ENCODE peak calls at places on chromosomes 3 and 15, in four cellular contexts. N is fibroblast of lung, U is upper lobe of left lung, C is Panc1. P is an unnamed sample. For H3K9me3, the result is how much of the 10 kb centered on the place peaks cover.

GRCh38 chr15:81752149-81752942 is 293.5 kb downstream of the MEX3B start:
- DNase-seq in N (peak), U (no peak), C (no peak), P (no peak)

GRCh38 chr3:12440927-12441326 is 43.4 kb upstream of the TSEN2 start:
- DNase-seq in N (peak), U (no peak), C (no peak), P (no peak)

GRCh38 chr15:78067328-78068241 is 9.9 kb downstream of the TBC1D2B start:
- DNase-seq in N (no peak), U (no peak), C (no peak), P (no peak)

GRCh38 chr3:119352235-119352634 is 58.1 kb downstream of the ARHGAP31 start:
- DNase-seq in N (no peak), U (no peak), C (no peak), P (no peak)

GRCh38 chr15:52071570-52071969 is 41.0 kb downstream of the BCL2L10 start:
- DNase-seq in N (no peak), U (peak), C (no peak), P (no peak)

GRCh38 chr3:115698851-115699535 is 75.7 kb downstream of the GAP43 start:
- DNase-seq in N (no peak), U (no peak), C (no peak), P (no peak)

GRCh38 chr3:14235896-14236295 is 57.3 kb downstream of the LSM3 start:
- DNase-seq in N (peak), U (peak), C (no peak), P (peak)

GRCh38 chr3:129829640-129830039 is 63.9 kb downstream of the TMCC1 start:
- DNase-seq in N (peak), U (peak), C (peak), P (no peak)

GRCh38 chr15:33451385-33451784 is 140.6 kb downstream of the RYR3 start:
- DNase-seq in N (no peak), U (no peak), C (no peak), P (no peak)

GRCh38 chr3:30970183-30970582 is 75.7 kb upstream of the GADL1 start:
- DNase-seq in N (no peak), U (no peak), C (no peak), P (no peak)

GRCh38 chr3:101687142-101687931 is 819 bp upstream of the RPL24 start:
- DNase-seq in N (no peak), U (no peak), C (no peak), P (no peak)

GRCh38 chr3:189566550-189566949 is 64.6 kb upstream of the TP63 start:
- DNase-seq in N (no peak), U (no peak), C (no peak), P (no peak)

GRCh38 chr3:47985376-47985775 is 30.8 kb downstream of the MAP4 start:
- DNase-seq in N (no peak), U (no peak), C (no peak), P (no peak)

GRCh38 chr3:15266510-15267376 is 60.7 kb downstream of the CAPN7 start:
- DNase-seq in N (no peak), U (no peak), C (no peak), P (no peak)

GRCh38 chr15:92930776-92931175 is 30.7 kb downstream of the CHD2 start:
- DNase-seq in N (peak), U (no peak), C (no peak), P (no peak)

GRCh38 chr3:58190291-58190690 is 20.5 kb downstream of the DNASE1L3 start:
- DNase-seq in N (no peak), U (no peak), C (no peak), P (no peak)

GRCh38 chr3:14922863-14923262 is 24.5 kb upstream of the NR2C2 start:
- DNase-seq in N (no peak), U (no peak), C (no peak), P (peak)

GRCh38 chr15:43648649-43649429 is at the start of gene CATSPER2:
- DNase-seq in N (no peak), U (no peak), C (no peak), P (no peak)

GRCh38 chr15:71821547-71822129 is 11.3 kb downstream of the NR2E3 start:
- DNase-seq in N (no peak), U (no peak), C (no peak), P (no peak)

GRCh38 chr15:71823801-71824200 is 13.4 kb downstream of the NR2E3 start:
- DNase-seq in N (no peak), U (no peak), C (no peak), P (no peak)

GRCh38 chr15:71817351-71817750 is 7.0 kb downstream of the NR2E3 start:
- DNase-seq in N (no peak), U (no peak), C (no peak), P (no peak)

GRCh38 chr15:71822890-71823289 is 12.5 kb downstream of the NR2E3 start:
- DNase-seq in N (no peak), U (no peak), C (no peak), P (no peak)

GRCh38 chr15:71820127-71820526 is 9.8 kb downstream of the NR2E3 start:
- DNase-seq in N (no peak), U (no peak), C (no peak), P (no peak)
- H3K9me3 ChIP-seq in N (under half), U (under half), C (under half), P (under half)

DNA sequence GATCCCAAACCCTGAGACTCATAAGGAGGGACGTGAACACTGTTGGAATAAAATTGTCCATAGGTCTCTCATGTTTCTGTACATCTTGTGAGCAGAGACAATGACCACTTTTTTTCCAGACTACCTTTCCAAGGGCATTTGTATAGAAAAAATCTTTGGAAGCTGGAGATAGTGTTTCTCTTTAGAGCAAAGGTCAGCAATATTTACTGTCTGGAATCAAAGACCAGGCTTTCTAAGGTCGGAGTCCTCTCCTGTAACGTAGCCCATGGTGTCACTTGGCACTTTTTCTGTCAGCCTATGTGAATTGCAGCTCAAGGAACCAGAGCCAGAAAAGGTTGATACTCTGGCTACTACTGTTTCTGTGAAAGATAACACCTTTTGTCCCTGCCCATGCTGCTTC is 578.2 kb downstream of the GRM7 start:
- DNase-seq in N (no peak), U (no peak), C (no peak), P (no peak)
- H3K9me3 ChIP-seq in N (under half), U (under half), C (under half), P (under half)

DNA sequence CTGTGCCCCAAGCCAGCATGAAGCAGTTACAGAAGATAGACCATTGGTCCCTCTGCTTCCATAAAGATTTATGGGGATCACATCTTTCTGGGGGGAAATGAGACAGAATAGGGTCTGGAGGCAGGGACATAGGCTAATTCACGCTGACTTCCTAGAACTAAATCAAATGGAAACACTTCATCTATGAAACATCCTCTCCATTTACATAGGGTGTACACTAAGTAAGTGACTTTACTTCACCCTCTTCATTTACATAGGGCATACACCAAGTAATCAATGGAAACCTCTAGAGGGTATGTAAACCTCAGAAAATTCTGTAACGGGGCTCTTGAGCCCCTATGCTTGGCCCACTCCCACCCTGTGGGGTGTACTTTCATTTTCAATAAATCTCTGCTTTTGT is 10.1 kb downstream of the LINS1 start:
- DNase-seq in N (no peak), U (no peak), C (no peak), P (no peak)
- H3K9me3 ChIP-seq in N (under half), U (under half), C (under half), P (under half)

GRCh38 chr15:95931619-95932018 is 398.9 kb upstream of the NR2F2 start:
- DNase-seq in N (no peak), U (no peak), C (no peak), P (no peak)

GRCh38 chr15:95932141-95932540 is 398.4 kb upstream of the NR2F2 start:
- DNase-seq in N (no peak), U (no peak), C (no peak), P (no peak)

GRCh38 chr15:95932676-95933075 is 397.8 kb upstream of the NR2F2 start:
- DNase-seq in N (no peak), U (no peak), C (no peak), P (no peak)

GRCh38 chr15:95928822-95929221 is 401.7 kb upstream of the NR2F2 start:
- DNase-seq in N (no peak), U (no peak), C (no peak), P (no peak)

DNA sequence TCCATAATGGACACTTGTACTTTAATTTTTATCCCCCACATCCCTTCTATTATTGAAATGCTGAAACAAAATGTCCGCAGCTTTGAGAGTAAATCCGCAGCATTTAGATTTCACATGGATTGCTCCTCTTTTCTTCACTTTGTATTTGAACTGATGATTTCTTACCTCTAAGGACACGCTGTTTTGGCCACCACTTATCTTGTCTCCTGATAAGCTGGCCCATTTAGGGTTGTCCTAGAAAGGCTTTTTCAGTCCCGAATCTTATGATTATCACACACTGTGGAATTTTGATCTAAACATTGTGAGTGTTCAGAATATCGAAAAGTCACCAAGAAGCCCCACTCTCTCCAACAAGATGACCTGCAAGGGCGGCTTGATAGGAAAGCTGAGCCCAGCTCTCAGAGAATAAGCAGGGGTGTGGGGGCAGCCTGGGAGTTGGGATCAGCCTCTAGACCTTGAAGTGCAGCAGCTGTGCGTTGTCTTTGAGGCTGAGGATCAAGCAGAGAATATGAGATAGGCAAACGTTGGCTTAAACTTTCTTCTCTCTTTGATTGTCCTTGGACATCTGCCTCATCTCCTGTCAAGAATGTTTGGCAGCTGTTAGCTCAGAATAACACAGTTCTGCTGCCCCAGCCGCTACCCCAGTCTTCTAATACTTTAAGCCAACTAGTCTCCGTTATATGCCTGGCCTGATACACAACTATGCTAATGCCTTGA is 399.7 kb upstream of the NR2F2 start:
- DNase-seq in N (no peak), U (no peak), C (no peak), P (no peak)
- H3K9me3 ChIP-seq in N (under half), U (under half), C (under half), P (under half)

GRCh38 chr15:95929232-95929846 is 401.2 kb upstream of the NR2F2 start:
- DNase-seq in N (peak), U (no peak), C (no peak), P (no peak)
- H3K9me3 ChIP-seq in N (under half), U (under half), C (under half), P (under half)

GRCh38 chr3:177381070-177381469 is 183.8 kb upstream of the TBL1XR1 start:
- DNase-seq in N (no peak), U (no peak), C (no peak), P (no peak)
- H3K9me3 ChIP-seq in N (under half), U (under half), C (under half), P (under half)

DNA sequence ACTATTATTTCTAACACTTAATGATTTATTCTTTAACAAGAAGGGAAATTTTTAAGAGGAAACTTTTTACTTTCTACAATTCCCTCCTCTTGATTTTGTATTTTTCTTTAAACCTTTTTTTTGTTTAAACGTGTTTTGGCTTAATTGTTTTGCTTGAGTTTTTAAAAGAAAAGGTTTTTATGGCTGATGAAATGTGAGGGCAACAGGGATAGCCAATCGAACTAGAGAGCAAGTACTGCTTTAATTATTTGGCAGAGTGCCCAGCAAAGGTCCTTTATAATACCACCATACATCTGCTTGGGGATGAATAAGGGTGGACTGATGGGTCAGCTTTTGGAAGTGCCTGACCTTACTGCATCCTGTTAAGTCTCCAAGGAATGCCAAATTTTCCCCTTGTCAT is 19.6 kb upstream of the MTHFS start:
- DNase-seq in N (peak), U (no peak), C (no peak), P (no peak)
- H3K9me3 ChIP-seq in N (under half), U (half or more), C (half or more), P (under half)

DNA sequence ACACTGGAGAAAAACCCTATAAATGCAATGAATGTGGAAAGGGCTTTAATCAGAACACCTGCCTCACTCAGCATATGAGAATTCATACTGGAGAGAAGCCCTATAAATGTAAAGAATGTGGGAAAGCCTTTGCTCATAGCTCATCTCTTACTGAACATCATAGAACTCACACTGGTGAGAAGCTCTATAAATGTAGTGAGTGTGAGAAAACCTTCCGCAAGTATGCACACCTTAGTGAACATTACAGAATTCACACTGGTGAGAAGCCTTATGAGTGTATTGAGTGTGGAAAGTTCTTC is 7.4 kb upstream of the ZNF501 start:
- DNase-seq in N (peak), U (no peak), C (no peak), P (no peak)
- H3K9me3 ChIP-seq in N (under half), U (half or more), C (under half), P (under half)